ENCODE peak calls at places on chromosomes 7 and 10, in five cellular contexts. P is MM.1S, C is dorsolateral prefrontal cortex, M is endodermal cell, F is stomach. H is an unnamed sample.

GRCh38 chr10:114073787-114074186 is 30.1 kb downstream of the ADRB1 start:
- DNase-seq in F (no peak), C (no peak), P (no peak), M (no peak), H (no peak)

GRCh38 chr10:16954280-16955030 is 137.2 kb upstream of the RSU1 start:
- DNase-seq in M (no peak), C (no peak), P (no peak), F (no peak), H (no peak)

GRCh38 chr7:151426906-151427704 is 12.8 kb downstream of the CRYGN start:
- DNase-seq in F (no peak), C (no peak), M (no peak), P (no peak), H (no peak)

GRCh38 chr10:71423268-71423667 is 26.5 kb downstream of the CDH23 start:
- DNase-seq in P (no peak), F (no peak), C (no peak), M (peak; percentile 27), H (no peak)

GRCh38 chr7:3217166-3217565 is 83.9 kb upstream of the SDK1 start:
- DNase-seq in P (no peak), M (no peak), C (no peak), F (peak; percentile 53), H (peak; percentile 74)

GRCh38 chr10:21727452-21728168 is 193.6 kb downstream of the MLLT10 start:
- DNase-seq in C (no peak), F (peak; percentile 41), P (no peak), M (peak; percentile 71), H (no peak)

GRCh38 chr10:105647354-105647753 is 1006.3 kb downstream of the SORCS3 start:
- DNase-seq in F (no peak), M (no peak), C (no peak), P (no peak), H (no peak)

GRCh38 chr10:58217612-58218011 is 50.1 kb downstream of the IPMK start:
- DNase-seq in C (no peak), M (no peak), F (no peak), P (no peak), H (no peak)

GRCh38 chr10:6553937-6554336 is 26.1 kb downstream of the PRKCQ start:
- DNase-seq in C (no peak), P (no peak), M (no peak), F (no peak), H (no peak)

GRCh38 chr10:71708301-71708703 is 11.3 kb downstream of the C10orf105 start:
- DNase-seq in C (peak; percentile 61), F (peak; percentile 62), M (peak; percentile 96), P (peak; percentile 24), H (peak; percentile 42)

GRCh38 chr7:90625562-90625961 is 29.4 kb downstream of the CDK14 start:
- DNase-seq in P (no peak), F (no peak), M (peak; percentile 72), C (no peak), H (peak; percentile 93)

GRCh38 chr7:81822811-81823210 is 53.0 kb upstream of the HGF start:
- DNase-seq in C (no peak), P (no peak), F (no peak), M (no peak), H (no peak)

GRCh38 chr7:111853231-111853990 is 291.1 kb upstream of the IMMP2L start:
- DNase-seq in P (no peak), F (no peak), M (no peak), C (no peak), H (peak; percentile 32)

GRCh38 chr10:109386921-109387320 is 536.4 kb downstream of the XPNPEP1 start:
- DNase-seq in C (no peak), F (no peak), M (no peak), P (no peak), H (no peak)

GRCh38 chr10:131513445-131513844 is 201.9 kb upstream of the TCERG1L start:
- DNase-seq in F (no peak), C (no peak), M (no peak), P (no peak), H (no peak)

GRCh38 chr10:84845628-84846261 is 517.4 kb downstream of the CCSER2 start:
- DNase-seq in P (peak; percentile 41), M (peak; percentile 64), F (no peak), C (no peak), H (no peak)

GRCh38 chr10:132696204-132696603 is 89.7 kb downstream of the NKX6-2 start:
- DNase-seq in M (peak; percentile 3), P (no peak), F (no peak), C (no peak), H (no peak)

GRCh38 chr7:94664023-94664422 is 8.1 kb upstream of the SGCE start:
- DNase-seq in P (no peak), F (no peak), M (no peak), C (no peak), H (no peak)

GRCh38 chr10:110739811-110740271 is 95.7 kb downstream of the RBM20 start:
- DNase-seq in C (no peak), F (no peak), P (no peak), M (no peak), H (no peak)

GRCh38 chr10:104170610-104171269 is 48.8 kb downstream of the SFR1 start:
- DNase-seq in F (no peak), M (no peak), P (no peak), C (no peak), H (no peak)

GRCh38 chr7:130912910-130913720 is 179.1 kb upstream of the KLF14 start:
- DNase-seq in F (peak; percentile 67), P (peak; percentile 95), C (no peak), M (no peak), H (peak; percentile 98)

DNA sequence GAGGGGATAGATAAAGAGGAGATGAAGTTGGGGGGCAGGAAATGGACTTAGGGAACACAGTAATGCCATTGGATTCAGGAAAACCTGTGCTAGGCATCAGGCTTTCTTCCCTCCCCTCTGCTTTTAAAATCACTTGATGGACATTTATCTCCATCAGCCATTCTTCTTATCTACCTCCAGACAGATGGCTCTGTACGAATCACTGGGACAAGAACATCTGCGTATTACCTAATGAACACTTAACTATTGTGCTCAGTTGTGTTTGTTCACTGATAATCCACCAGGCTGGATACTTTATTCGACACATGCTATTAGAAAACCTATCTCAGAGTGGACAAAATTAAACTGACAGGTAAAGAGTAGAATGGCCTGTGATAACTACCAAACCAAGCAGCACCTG is 40.0 kb downstream of the TNKS2 start:
- DNase-seq in P (no peak), F (no peak), M (no peak), C (no peak), H (no peak)
- H3K4me3 ChIP-seq in P (no peak overlapping the region), F (no peak overlapping the region), M (no peak overlapping the region), C (no peak overlapping the region), H (no peak overlapping the region)

GRCh38 chr7:17302575-17303142 is 4.2 kb downstream of the AHR start:
- DNase-seq in F (no peak), P (peak; percentile 32), C (no peak), M (no peak), H (peak; percentile 44)

GRCh38 chr7:17300012-17300411 is 1.6 kb downstream of the AHR start:
- DNase-seq in P (no peak), M (no peak), C (no peak), F (no peak), H (no peak)

GRCh38 chr7:17298840-17299476 is 506 bp downstream of the AHR start:
- DNase-seq in C (peak; percentile 46), F (peak; percentile 49), P (peak; percentile 56), M (peak; percentile 86), H (peak; percentile 42)

GRCh38 chr7:17299477-17299991 is 1.1 kb downstream of the AHR start:
- DNase-seq in C (no peak), M (peak; percentile 48), F (no peak), P (peak; percentile 34), H (peak; percentile 58)

DNA sequence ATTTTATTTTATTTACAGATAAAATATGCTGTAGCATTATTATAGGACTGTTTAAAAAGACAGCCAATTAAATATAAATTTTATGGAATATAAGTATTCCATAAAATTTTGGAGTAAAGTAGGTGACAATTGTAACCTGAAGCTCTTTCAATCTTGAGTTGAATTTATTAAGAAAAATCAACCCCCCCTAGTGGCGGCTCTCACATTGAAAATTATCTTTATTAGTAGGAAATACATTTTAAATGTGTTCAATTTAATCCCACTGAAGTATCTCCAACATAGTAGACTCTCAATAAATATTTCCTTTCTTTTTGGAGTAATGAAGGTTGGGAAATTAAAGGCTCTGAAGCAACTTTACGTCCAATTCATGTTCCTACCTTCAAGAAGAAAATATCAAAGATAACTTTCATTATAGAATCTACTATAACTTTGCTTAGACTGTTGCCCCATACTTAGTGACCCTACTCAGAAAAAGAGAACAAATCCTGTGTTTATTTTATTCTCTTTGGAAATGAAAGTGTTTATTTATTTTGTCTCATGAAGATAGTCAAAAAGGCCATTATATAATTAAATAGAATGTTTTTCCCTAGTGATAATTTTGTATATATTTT is 3.1 kb downstream of the AHR start:
- DNase-seq in C (no peak), P (peak; percentile 43), M (no peak), F (peak; percentile 52), H (peak; percentile 69)
- TF ChIP-seq CTCF in C (peak; percentile 80), P (peak; percentile 49), M (peak; percentile 88), F (peak; percentile 73), H (peak; percentile 45)

DNA sequence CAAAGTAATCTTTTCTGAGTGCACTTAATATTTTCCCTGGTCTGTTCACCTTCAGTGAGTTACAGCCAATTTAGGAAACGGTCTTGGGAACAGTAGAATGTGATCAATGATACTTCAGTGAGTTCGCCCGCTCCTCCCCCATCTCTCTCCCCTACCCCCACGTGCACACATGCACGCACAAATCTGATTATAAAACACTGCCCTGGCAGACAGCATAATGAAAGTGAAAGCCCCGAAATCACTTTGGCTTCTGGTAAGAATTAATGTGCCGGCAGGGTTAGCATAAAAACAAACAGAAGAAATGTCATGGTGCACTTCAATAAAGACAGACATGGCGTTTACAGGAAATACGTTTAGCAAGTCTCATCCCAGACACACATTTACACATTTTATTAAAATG is 201.4 kb upstream of the CDCA7L start:
- DNase-seq in C (no peak), P (no peak), M (no peak), F (no peak), H (no peak)
- H3K4me3 ChIP-seq in C (no peak overlapping the region), P (no peak overlapping the region), M (no peak overlapping the region), F (no peak overlapping the region), H (no peak overlapping the region)

GRCh38 chr7:155845226-155845625 is 33.0 kb upstream of the SHH start:
- DNase-seq in C (no peak), F (no peak), M (peak; percentile 24), P (peak; percentile 2), H (no peak)
- TF ChIP-seq CTCF in C (no peak), F (no peak), M (no peak), P (no peak), H (no peak)

GRCh38 chr7:55056577-55057480 is 38.0 kb downstream of the EGFR start:
- DNase-seq in P (no peak), C (no peak), F (no peak), M (no peak), H (no peak)
- H3K4me3 ChIP-seq in P (no peak overlapping the region), C (no peak overlapping the region), F (no peak overlapping the region), M (no peak overlapping the region), H (no peak overlapping the region)

DNA sequence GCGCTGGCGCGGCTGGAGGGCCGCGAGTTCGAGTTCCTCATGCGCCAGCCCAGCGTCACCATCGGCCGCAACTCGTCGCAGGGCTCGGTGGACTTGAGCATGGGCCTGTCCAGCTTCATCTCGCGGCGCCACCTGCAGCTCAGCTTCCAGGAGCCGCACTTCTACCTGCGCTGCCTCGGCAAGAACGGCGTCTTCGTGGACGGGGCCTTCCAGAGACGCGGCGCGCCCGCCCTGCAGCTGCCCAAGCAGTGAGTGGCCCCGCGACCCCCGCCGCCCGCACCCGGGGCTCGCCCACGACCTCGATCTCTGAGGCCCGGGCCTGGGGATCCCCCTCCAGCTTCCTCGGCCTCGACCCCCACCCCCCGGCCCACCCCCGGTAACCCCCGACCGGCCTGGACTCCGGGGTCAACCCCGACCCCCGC is 537 bp downstream of the FOXK1 start:
- DNase-seq in F (peak; percentile 68), P (peak; percentile 42), C (no peak), M (peak; percentile 79), H (peak; percentile 55)
- TF ChIP-seq CTCF in F (no peak), P (peak; percentile 7), C (no peak), M (peak; percentile 27), H (no peak)